ENCODE peak calls at places on chromosomes 3 and 15, in seven cellular contexts. V, O, F, W, M, B and H are unnamed samples.

GRCh38 chr15:74174216-74174965 is 881 bp downstream of the ISLR start:
- DNase-seq in F (peak; percentile 33), O (no peak), M (peak; percentile 57), V (peak; percentile 59), B (no peak), W (no peak), H (no peak)

GRCh38 chr3:82281205-82281604 is 519.8 kb upstream of the GBE1 start:
- DNase-seq in M (no peak), W (no peak), O (no peak), V (peak; percentile 6), F (no peak), B (no peak), H (no peak)

GRCh38 chr3:143814358-143814968 is 33.8 kb downstream of the SLC9A9 start:
- DNase-seq in V (no peak), W (no peak), O (no peak), F (no peak), M (no peak), B (no peak), H (no peak)

GRCh38 chr3:149199474-149199873 is 22.2 kb downstream of the CP start:
- DNase-seq in F (no peak), M (peak; percentile 56), W (no peak), B (no peak), O (peak; percentile 68), V (no peak), H (no peak)

GRCh38 chr3:73279-73678 is 123.3 kb upstream of the CHL1 start:
- DNase-seq in W (no peak), F (no peak), M (no peak), O (no peak), V (no peak), B (no peak), H (no peak)

GRCh38 chr3:36701249-36701572 is 63.1 kb downstream of the DCLK3 start:
- DNase-seq in W (no peak), B (no peak), M (no peak), O (no peak), V (peak; percentile 20), F (no peak), H (no peak)

GRCh38 chr15:35071071-35071470 is 14.0 kb downstream of the NANOGP8 start:
- DNase-seq in M (no peak), F (no peak), O (no peak), W (no peak), B (no peak), V (no peak), H (no peak)

GRCh38 chr3:35078780-35079179 is 560.5 kb upstream of the ARPP21 start:
- DNase-seq in M (no peak), B (no peak), W (no peak), F (no peak), O (no peak), V (no peak), H (no peak)

GRCh38 chr3:54960066-54960465 is 32.2 kb upstream of the LRTM1 start:
- DNase-seq in V (no peak), M (no peak), F (no peak), O (no peak), W (no peak), B (no peak), H (no peak)

GRCh38 chr3:41630017-41630416 is 331.9 kb downstream of the ULK4 start:
- DNase-seq in V (no peak), O (no peak), F (no peak), W (no peak), B (no peak), M (no peak), H (peak; percentile 72)

GRCh38 chr3:41632705-41633104 is 329.2 kb downstream of the ULK4 start:
- DNase-seq in B (no peak), V (no peak), F (no peak), W (no peak), O (no peak), M (no peak), H (peak; percentile 61)

GRCh38 chr3:41630708-41631107 is 331.2 kb downstream of the ULK4 start:
- DNase-seq in B (no peak), V (no peak), F (no peak), M (no peak), O (no peak), W (no peak), H (no peak)

GRCh38 chr3:41629072-41629471 is 332.8 kb downstream of the ULK4 start:
- DNase-seq in O (no peak), V (no peak), B (no peak), W (no peak), M (no peak), F (no peak), H (no peak)

DNA sequence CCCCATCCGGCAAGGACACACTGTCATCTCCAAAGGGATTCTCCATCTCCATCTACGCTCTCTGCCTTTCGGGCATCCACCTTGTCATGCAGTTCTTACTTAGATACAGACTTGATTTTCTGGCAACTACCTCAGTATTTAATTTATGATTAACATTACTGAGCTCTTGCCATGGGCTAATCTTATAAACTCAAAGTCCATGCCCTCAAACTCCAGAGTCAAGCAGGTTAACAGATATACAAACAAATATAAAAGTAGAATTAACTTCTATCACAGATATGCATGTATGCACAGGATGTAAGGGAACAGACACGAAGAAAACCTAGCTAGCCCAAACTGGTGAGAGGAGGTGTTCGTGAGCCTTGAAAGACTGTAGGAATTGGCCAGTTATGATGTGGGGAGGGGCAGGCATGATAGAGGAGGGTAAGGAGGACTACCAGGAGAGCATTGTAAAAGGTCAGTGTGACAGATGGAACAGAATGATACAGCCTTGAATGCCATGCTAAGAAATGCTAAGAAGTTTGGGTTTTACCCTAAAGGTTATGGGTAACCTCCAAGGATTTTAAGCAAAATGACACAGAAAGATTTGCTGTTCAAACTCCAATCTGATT is 334.3 kb downstream of the ULK4 start:
- DNase-seq in M (no peak), W (no peak), O (no peak), B (no peak), F (no peak), V (no peak), H (peak; percentile 89)
- H3K27ac ChIP-seq in M (no peak overlapping the region), W (no peak overlapping the region), O (no peak overlapping the region), B (no peak overlapping the region), F (no peak overlapping the region), V (no peak overlapping the region), H (no peak overlapping the region)

GRCh38 chr15:62066663-62067447 is at the start of gene C2CD4A:
- DNase-seq in O (peak; percentile 42), M (peak; percentile 66), W (peak; percentile 87), F (peak; percentile 83), B (peak; percentile 79), V (peak; percentile 56), H (peak; percentile 84)
- H3K4me3 ChIP-seq in O (peak within 1 kb of the TSS; percentile 23), M (peak within 1 kb of the TSS; percentile 4), W (peak within 1 kb of the TSS; percentile 58), F (peak within 1 kb of the TSS; percentile 61), B (no peak within 1 kb of the TSS), V (peak within 1 kb of the TSS; percentile 52), H (peak within 1 kb of the TSS; percentile 82)

DNA sequence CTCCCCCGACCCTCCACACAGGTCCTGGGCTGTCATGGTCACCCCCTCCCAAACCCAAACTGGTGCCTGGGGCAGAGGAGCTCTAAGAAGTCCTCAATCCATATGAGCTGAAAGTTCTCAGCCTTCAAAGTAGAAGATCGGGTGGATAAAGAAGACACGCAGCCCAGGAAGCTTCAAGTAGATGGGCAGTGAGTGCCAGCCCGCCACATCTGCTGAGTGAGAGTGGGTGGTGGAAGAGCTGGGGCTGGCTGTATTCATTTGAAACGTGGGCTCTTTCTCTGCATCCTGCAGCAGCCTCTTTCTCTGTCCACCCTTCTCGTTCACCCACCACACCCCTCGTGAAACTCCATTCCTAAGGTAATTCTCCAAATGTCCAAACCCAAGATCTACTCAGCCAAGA is 363.8 kb upstream of the ICE2 start:
- DNase-seq in F (no peak), V (no peak), O (no peak), M (no peak), W (no peak), B (no peak), H (no peak)
- H3K4me1 ChIP-seq in F (no peaks in the 10 kb centered on the region), V (no peaks in the 10 kb centered on the region), O (no peaks in the 10 kb centered on the region), M (no peaks in the 10 kb centered on the region), W (peaks cover 7% of the 10 kb centered on the region), B (peaks cover 18% of the 10 kb centered on the region), H (no peaks in the 10 kb centered on the region)

DNA sequence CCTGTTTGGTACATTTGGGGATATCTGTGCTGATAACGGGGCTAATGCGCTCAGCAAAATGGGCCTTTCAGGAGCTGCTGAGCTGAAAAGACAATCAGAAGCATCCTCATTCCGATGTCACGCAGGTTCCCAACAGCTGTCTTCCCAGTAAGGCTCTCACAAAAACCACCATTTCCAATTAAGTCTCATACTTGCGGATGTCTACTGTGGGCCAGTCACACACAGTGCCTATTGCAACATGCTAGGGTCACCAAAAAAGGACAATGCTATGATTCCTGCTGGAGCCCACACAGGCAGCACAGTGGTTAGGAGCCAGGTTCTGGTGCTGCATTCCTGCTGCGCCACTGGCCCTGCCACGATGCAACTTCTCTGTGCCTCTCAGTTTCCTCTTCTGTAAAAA is 16.4 kb upstream of the LDHAL6B start:
- DNase-seq in V (no peak), F (no peak), W (no peak), M (no peak), O (no peak), B (no peak), H (no peak)
- H3K27ac ChIP-seq in V (no peak overlapping the region), F (no peak overlapping the region), W (no peak overlapping the region), M (no peak overlapping the region), O (no peak overlapping the region), B (no peak overlapping the region), H (no peak overlapping the region)

GRCh38 chr15:57319919-57320542 is 56.3 kb upstream of the CGNL1 start:
- DNase-seq in V (no peak), F (no peak), B (no peak), O (no peak), M (no peak), W (no peak), H (no peak)
- H3K4me3 ChIP-seq in V (no peak overlapping the region), F (no peak overlapping the region), B (no peak overlapping the region), O (no peak overlapping the region), M (no peak overlapping the region), W (no peak overlapping the region), H (no peak overlapping the region)

GRCh38 chr15:71291723-71292122 is 176.5 kb downstream of the THSD4 start:
- DNase-seq in O (no peak), M (no peak), B (no peak), V (no peak), F (no peak), W (no peak), H (no peak)

GRCh38 chr15:71296032-71296686 is 180.9 kb downstream of the THSD4 start:
- DNase-seq in M (peak; percentile 56), V (peak; percentile 76), W (no peak), O (peak; percentile 96), B (no peak), F (no peak), H (peak; percentile 64)

GRCh38 chr15:71294251-71294635 is 179.0 kb downstream of the THSD4 start:
- DNase-seq in O (no peak), M (no peak), V (no peak), W (no peak), F (no peak), B (no peak), H (no peak)

GRCh38 chr15:71295242-71296031 is 180.2 kb downstream of the THSD4 start:
- DNase-seq in M (peak; percentile 90), B (no peak), O (peak; percentile 100), F (no peak), W (no peak), V (peak; percentile 98), H (no peak)

DNA sequence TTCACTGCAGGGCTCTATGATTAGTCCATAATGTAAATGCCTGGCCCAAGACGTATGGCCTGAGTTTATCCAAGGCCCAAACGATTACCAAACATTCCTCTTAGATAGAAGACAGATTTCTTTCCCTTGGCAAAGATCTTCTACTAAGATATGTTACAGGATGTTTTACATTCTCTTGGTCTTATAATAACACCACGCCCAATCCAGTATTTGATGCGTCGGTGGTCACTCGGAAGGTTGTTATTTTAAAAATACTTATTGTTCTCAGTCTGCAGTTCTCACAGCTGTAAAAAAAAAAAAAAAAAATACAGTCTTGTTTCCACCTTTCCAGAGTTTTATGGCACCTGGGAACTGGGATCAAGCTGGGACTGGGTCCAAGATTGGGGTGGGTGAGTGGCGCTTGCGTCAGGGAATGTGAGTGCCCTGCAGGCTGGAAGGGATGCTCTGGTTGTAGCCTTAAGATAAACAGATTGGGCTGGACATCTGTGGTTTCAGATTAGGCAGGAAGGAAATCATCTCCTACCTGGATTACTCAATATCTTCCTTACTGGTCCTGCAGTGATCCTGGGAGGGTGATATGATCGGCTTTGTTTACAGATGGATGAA is 179.5 kb downstream of the THSD4 start:
- DNase-seq in F (no peak), M (peak; percentile 36), W (no peak), O (peak; percentile 91), B (no peak), V (peak; percentile 89), H (peak; percentile 71)
- H3K4me1 ChIP-seq in F (peaks cover 14% of the 10 kb centered on the region), M (no peaks in the 10 kb centered on the region), W (no peaks in the 10 kb centered on the region), O (peaks cover 31% of the 10 kb centered on the region), B (no peaks in the 10 kb centered on the region), V (peaks cover 32% of the 10 kb centered on the region), H (peaks cover 6% of the 10 kb centered on the region)